ENCODE peak calls at places on chromosomes 3 and 15, in ten cellular contexts. R is HTR-8/SVneo; N is effector memory CD8-positive, alpha-beta T cell; G is AG10803; Y is activated T-helper 1 cell treated with anti-CD3 and anti-CD28 coated beads, Interleukin-2, amount 50 U/mL, for 16 hours; Z is T47D; I is fibroblast of the conjunctiva; K is mucosa of gallbladder; B is NCI-H1694 treated with DMSO at 0.1 percent for 48 hours; O is kidney epithelial cell. X is an unnamed sample.

GRCh38 chr15:70856884-70857546 is 3.1 kb upstream of the LARP6 start:
- DNase-seq in R (peak), N (no peak), G (peak), Y (no peak), Z (peak), I (peak), K (peak), B (no peak), O (peak), X (peak)

GRCh38 chr3:10549617-10550228 is 44.3 kb upstream of the ATP2B2 start:
- DNase-seq in R (no peak), N (no peak), G (no peak), Y (no peak), Z (peak), I (no peak), K (no peak), B (no peak), O (no peak), X (peak)

GRCh38 chr3:119221779-119222320 is 18.8 kb downstream of the B4GALT4 start:
- DNase-seq in R (no peak), N (no peak), G (peak), Y (no peak), Z (no peak), I (no peak), K (no peak), B (no peak), O (no peak), X (no peak)

GRCh38 chr15:96889734-96890480 is 559.4 kb downstream of the NR2F2 start:
- DNase-seq in R (no peak), N (no peak), G (no peak), Y (no peak), Z (peak), I (no peak), K (no peak), B (no peak), O (no peak), X (no peak)

GRCh38 chr3:52574056-52574965 is 37.9 kb downstream of the UQCC5 start:
- DNase-seq in R (no peak), N (no peak), G (peak), Y (no peak), Z (no peak), I (no peak), K (no peak), B (no peak), O (no peak), X (no peak)

GRCh38 chr15:98754283-98755022 is 106.1 kb downstream of the IGF1R start:
- DNase-seq in R (no peak), N (no peak), G (peak), Y (no peak), Z (peak), I (no peak), K (no peak), B (no peak), O (no peak), X (no peak)

GRCh38 chr3:178551916-178552321 is 15.7 kb downstream of the KCNMB2 start:
- DNase-seq in R (no peak), N (no peak), G (peak), Y (no peak), Z (no peak), I (no peak), K (peak), B (no peak), O (peak), X (no peak)

GRCh38 chr3:162125790-162126189 is 629.2 kb downstream of the OTOL1 start:
- DNase-seq in R (no peak), N (no peak), G (no peak), Y (no peak), Z (no peak), I (no peak), K (no peak), B (no peak), O (no peak), X (no peak)

GRCh38 chr3:122258757-122259371 is 66.2 kb upstream of the CSTA start:
- DNase-seq in R (peak), N (no peak), G (peak), Y (peak), Z (peak), I (peak), K (peak), B (peak), O (no peak), X (no peak)

GRCh38 chr3:55486857-55487375 is at the start of gene WNT5A:
- DNase-seq in R (no peak), N (no peak), G (peak), Y (no peak), Z (peak), I (no peak), K (no peak), B (no peak), O (no peak), X (peak)

GRCh38 chr3:31105438-31106077 is 211.1 kb upstream of the GADL1 start:
- DNase-seq in R (peak), N (no peak), G (peak), Y (no peak), Z (no peak), I (peak), K (no peak), B (no peak), O (peak), X (no peak)

GRCh38 chr3:39260957-39261356 is 18.9 kb downstream of the CX3CR1 start:
- DNase-seq in R (peak), N (no peak), G (peak), Y (peak), Z (peak), I (peak), K (peak), B (peak), O (peak), X (peak)

GRCh38 chr3:30513374-30514152 is 92.8 kb upstream of the TGFBR2 start:
- DNase-seq in R (no peak), N (no peak), G (no peak), Y (no peak), Z (no peak), I (no peak), K (no peak), B (no peak), O (no peak), X (no peak)

GRCh38 chr3:176920806-176921205 is 276.5 kb downstream of the TBL1XR1 start:
- DNase-seq in R (no peak), N (no peak), G (no peak), Y (no peak), Z (peak), I (no peak), K (no peak), B (no peak), O (no peak), X (no peak)

GRCh38 chr15:53527996-53528395 is 231.5 kb downstream of the WDR72 start:
- DNase-seq in R (no peak), N (no peak), G (no peak), Y (no peak), Z (no peak), I (no peak), K (no peak), B (no peak), O (no peak), X (no peak)

GRCh38 chr15:31268108-31268501 is 58.5 kb upstream of the KLF13 start:
- DNase-seq in R (no peak), N (no peak), G (no peak), Y (no peak), Z (no peak), I (no peak), K (peak), B (no peak), O (no peak), X (peak)

GRCh38 chr3:73188707-73189106 is 127.2 kb downstream of the EBLN2 start:
- DNase-seq in R (no peak), N (no peak), G (no peak), Y (no peak), Z (no peak), I (no peak), K (no peak), B (peak), O (no peak), X (no peak)

GRCh38 chr3:51245871-51246270 is 139.2 kb upstream of the MANF start:
- DNase-seq in R (no peak), N (no peak), G (peak), Y (no peak), Z (no peak), I (no peak), K (no peak), B (no peak), O (no peak), X (no peak)

GRCh38 chr3:107367353-107367752 is 9.9 kb upstream of the CCDC54 start:
- DNase-seq in R (peak), N (no peak), G (peak), Y (no peak), Z (peak), I (peak), K (no peak), B (no peak), O (peak), X (no peak)

GRCh38 chr3:57512174-57512573 is 32.0 kb downstream of the DNAH12 start:
- DNase-seq in R (no peak), N (no peak), G (peak), Y (no peak), Z (no peak), I (no peak), K (no peak), B (no peak), O (no peak), X (no peak)

GRCh38 chr3:183385698-183386590 is 42.5 kb downstream of the MCF2L2 start:
- DNase-seq in R (peak), N (peak), G (peak), Y (peak), Z (peak), I (peak), K (peak), B (peak), O (peak), X (peak)

GRCh38 chr3:77491961-77492360 is 452.1 kb downstream of the ROBO2 start:
- DNase-seq in R (no peak), N (no peak), G (no peak), Y (no peak), Z (no peak), I (no peak), K (no peak), B (no peak), O (no peak), X (no peak)

GRCh38 chr3:84825817-84826216 is 133.0 kb upstream of the CADM2 start:
- DNase-seq in R (no peak), N (no peak), G (no peak), Y (no peak), Z (peak), I (no peak), K (no peak), B (no peak), O (no peak), X (no peak)

GRCh38 chr15:101481381-101481705 is 8.2 kb downstream of the PCSK6 start:
- DNase-seq in R (no peak), N (no peak), G (no peak), Y (no peak), Z (no peak), I (no peak), K (no peak), B (no peak), O (no peak), X (no peak)

GRCh38 chr15:25372298-25372697 is 66.5 kb downstream of the UBE3A start:
- DNase-seq in R (no peak), N (no peak), G (no peak), Y (no peak), Z (no peak), I (no peak), K (no peak), B (no peak), O (no peak), X (no peak)

GRCh38 chr3:147361671-147362420 is 44.5 kb downstream of the ZIC4 start:
- DNase-seq in R (peak), N (no peak), G (no peak), Y (no peak), Z (peak), I (no peak), K (no peak), B (peak), O (no peak), X (no peak)

GRCh38 chr3:152997526-152997925 is 162.6 kb downstream of the P2RY1 start:
- DNase-seq in R (no peak), N (no peak), G (no peak), Y (no peak), Z (no peak), I (no peak), K (no peak), B (no peak), O (no peak), X (no peak)

GRCh38 chr3:88180398-88180999 is 30.7 kb downstream of the C3orf38 start:
- DNase-seq in R (peak), N (peak), G (peak), Y (no peak), Z (peak), I (peak), K (no peak), B (no peak), O (no peak), X (no peak)

GRCh38 chr15:49225572-49226281 is 55.7 kb downstream of the GALK2 start:
- DNase-seq in R (no peak), N (no peak), G (no peak), Y (no peak), Z (peak), I (no peak), K (no peak), B (no peak), O (no peak), X (no peak)

GRCh38 chr3:97914390-97914789 is 57.8 kb downstream of the RIOX2 start:
- DNase-seq in R (no peak), N (no peak), G (no peak), Y (no peak), Z (peak), I (no peak), K (no peak), B (no peak), O (no peak), X (no peak)

GRCh38 chr3:57079221-57079831 is 18.9 kb downstream of the SPATA12 start:
- DNase-seq in R (peak), N (no peak), G (peak), Y (no peak), Z (peak), I (no peak), K (no peak), B (no peak), O (no peak), X (peak)

GRCh38 chr15:52318729-52319500 is 23.3 kb upstream of the MYO5C start:
- DNase-seq in R (no peak), N (no peak), G (peak), Y (no peak), Z (no peak), I (no peak), K (no peak), B (peak), O (no peak), X (no peak)

GRCh38 chr15:68592054-68592453 is 13.3 kb downstream of the CORO2B start:
- DNase-seq in R (no peak), N (no peak), G (no peak), Y (no peak), Z (no peak), I (no peak), K (no peak), B (no peak), O (no peak), X (no peak)

GRCh38 chr3:112514527-112515128 is 15.4 kb upstream of the BTLA start:
- DNase-seq in R (no peak), N (no peak), G (peak), Y (no peak), Z (no peak), I (no peak), K (no peak), B (no peak), O (no peak), X (no peak)

GRCh38 chr15:40398413-40398873 is 7.2 kb upstream of the IVD start:
- DNase-seq in R (no peak), N (no peak), G (no peak), Y (no peak), Z (no peak), I (no peak), K (peak), B (peak), O (no peak), X (no peak)

GRCh38 chr15:31328999-31329639 is 2.5 kb downstream of the KLF13 start:
- DNase-seq in R (no peak), N (no peak), G (no peak), Y (no peak), Z (no peak), I (no peak), K (no peak), B (no peak), O (no peak), X (peak)

GRCh38 chr3:62135731-62136130 is 237.6 kb downstream of the FEZF2 start:
- DNase-seq in R (no peak), N (no peak), G (no peak), Y (no peak), Z (no peak), I (no peak), K (no peak), B (no peak), O (no peak), X (no peak)

GRCh38 chr3:148943531-148944200 is 47.7 kb upstream of the GYG1 start:
- DNase-seq in R (peak), N (peak), G (peak), Y (no peak), Z (peak), I (peak), K (peak), B (peak), O (peak), X (no peak)